ENCODE peak calls at places on chromosomes 7 and 10, in four cellular contexts. W is neuronal stem cell, D is H9, G is H1. H is an unnamed sample.

GRCh38 chr10:133611079-133611478 is 15.5 kb downstream of the FRG2B start:
- DNase-seq in W (no peak), D (no peak), G (no peak), H (no peak)

GRCh38 chr10:20466731-20467130 is 430.4 kb downstream of the NEBL start:
- DNase-seq in W (no peak), D (no peak), G (no peak), H (peak; percentile 18)

GRCh38 chr10:58044072-58044471 is 223.6 kb downstream of the IPMK start:
- DNase-seq in W (no peak), D (no peak), G (no peak), H (no peak)

GRCh38 chr7:157139142-157140117 is 704 bp downstream of the UBE3C start:
- DNase-seq in W (peak; percentile 15), D (no peak), G (no peak), H (peak; percentile 69)

GRCh38 chr7:108408294-108409004 is 47.8 kb downstream of the NRCAM start:
- DNase-seq in W (no peak), D (no peak), G (no peak), H (no peak)

GRCh38 chr7:101823596-101823995 is 6.2 kb downstream of the CUX1 start:
- DNase-seq in W (no peak), D (no peak), G (no peak), H (no peak)

GRCh38 chr7:18086165-18087030 is 58.8 kb upstream of the PRPS1L1 start:
- DNase-seq in W (peak; percentile 40), D (peak; percentile 47), G (no peak), H (peak; percentile 34)

GRCh38 chr10:124221356-124222297 is 128.2 kb upstream of the CHST15 start:
- DNase-seq in W (no peak), D (no peak), G (no peak), H (peak; percentile 81)

GRCh38 chr7:22677680-22678079 is 49.3 kb upstream of the IL6 start:
- DNase-seq in W (no peak), D (no peak), G (no peak), H (no peak)

GRCh38 chr10:86968994-86969355 is 693 bp downstream of the ADIRF start:
- DNase-seq in W (no peak), D (no peak), G (no peak), H (no peak)

GRCh38 chr7:80359029-80359428 is 152.8 kb downstream of the GNAT3 start:
- DNase-seq in W (no peak), D (no peak), G (no peak), H (no peak)

GRCh38 chr7:140209866-140210609 is 33.3 kb upstream of the KDM7A start:
- DNase-seq in W (no peak), D (no peak), G (no peak), H (no peak)

GRCh38 chr10:111186385-111186784 is 109.6 kb downstream of the ADRA2A start:
- DNase-seq in W (no peak), D (no peak), G (no peak), H (no peak)

GRCh38 chr7:140197218-140197890 is 20.6 kb upstream of the KDM7A start:
- DNase-seq in W (no peak), D (no peak), G (no peak), H (no peak)

GRCh38 chr7:133530682-133531081 is 277.8 kb downstream of the EXOC4 start:
- DNase-seq in W (no peak), D (no peak), G (no peak), H (no peak)

GRCh38 chr7:4151926-4152549 is 530.1 kb upstream of the FOXK1 start:
- DNase-seq in W (no peak), D (no peak), G (no peak), H (no peak)

GRCh38 chr7:36208406-36208805 is 55.4 kb downstream of the EEPD1 start:
- DNase-seq in W (no peak), D (no peak), G (no peak), H (no peak)

GRCh38 chr7:33109758-33110238 is 594 bp upstream of the RP9 start:
- DNase-seq in W (no peak), D (no peak), G (no peak), H (no peak)

GRCh38 chr10:125038637-125039036 is 96.7 kb downstream of the ZRANB1 start:
- DNase-seq in W (no peak), D (peak; percentile 66), G (no peak), H (peak; percentile 87)

GRCh38 chr10:125515571-125515970 is 167.4 kb downstream of the TEX36 start:
- DNase-seq in W (no peak), D (no peak), G (no peak), H (peak; percentile 53)

GRCh38 chr10:30819306-30820190 is 190.0 kb upstream of the LYZL2 start:
- DNase-seq in W (no peak), D (no peak), G (no peak), H (no peak)
- H3K4ac ChIP-seq in W (no peak overlapping the region), D (no peak overlapping the region), G (no peak overlapping the region), H (no peak overlapping the region)

GRCh38 chr7:114988035-114988434 is 66.1 kb downstream of the MDFIC start:
- DNase-seq in W (no peak), D (no peak), G (no peak), H (no peak)
- H3K18ac ChIP-seq in W (no peak overlapping the region), D (no peak overlapping the region), G (no peak overlapping the region), H (no peak overlapping the region)

DNA sequence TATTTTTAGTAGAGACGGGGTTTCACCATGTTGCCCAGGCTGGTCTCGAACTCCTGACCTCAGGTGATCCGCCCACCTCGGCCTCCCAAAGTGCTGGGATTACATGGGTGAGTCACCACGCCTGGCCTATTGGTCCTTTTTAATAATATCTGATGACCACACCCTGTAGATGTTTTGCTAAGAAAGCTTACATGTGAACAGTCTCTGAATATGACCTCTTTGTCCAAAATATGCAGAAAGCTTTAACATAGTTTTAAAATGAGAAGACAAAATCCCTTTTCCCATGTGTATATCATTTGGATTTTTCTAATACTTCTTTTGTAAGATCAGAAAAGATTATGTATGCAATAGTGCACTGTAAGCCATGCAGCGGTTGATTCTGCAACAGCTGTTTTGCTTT is 38.5 kb downstream of the MCU start:
- DNase-seq in W (no peak), D (no peak), G (no peak), H (no peak)
- H2BK5ac ChIP-seq in W (no peak overlapping the region), D (no peak overlapping the region), G (no peak overlapping the region), H (no peak overlapping the region)

GRCh38 chr10:100025528-100026070 is 15.9 kb upstream of the DNMBP start:
- DNase-seq in W (no peak), D (no peak), G (no peak), H (no peak)
- H3K4ac ChIP-seq in W (no peak overlapping the region), D (no peak overlapping the region), G (no peak overlapping the region), H (no peak overlapping the region)

GRCh38 chr10:116913681-116914080 is 64.4 kb downstream of the ENO4 start:
- DNase-seq in W (no peak), D (no peak), G (no peak), H (no peak)

DNA sequence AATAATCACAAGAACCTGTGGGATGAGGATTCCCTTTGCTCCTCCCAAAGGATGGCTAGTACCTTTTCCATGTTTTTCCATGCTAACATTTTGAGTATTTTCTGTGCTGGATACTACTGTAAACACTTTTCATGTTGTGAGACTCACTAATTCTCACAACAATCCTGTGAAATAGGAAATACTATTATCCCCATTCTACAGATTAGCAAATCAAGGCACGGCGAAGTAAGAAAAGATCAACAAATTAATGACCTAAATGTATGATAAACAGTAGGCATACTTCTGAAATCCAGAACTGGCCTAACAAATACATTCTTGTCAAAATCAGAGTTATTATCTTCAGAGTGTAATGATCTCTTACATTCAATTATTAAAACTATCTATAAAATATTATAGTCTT is 69.3 kb downstream of the ENO4 start:
- DNase-seq in W (no peak), D (no peak), G (no peak), H (no peak)
- H3K18ac ChIP-seq in W (no peak overlapping the region), D (no peak overlapping the region), G (no peak overlapping the region), H (no peak overlapping the region)

GRCh38 chr7:25564980-25565379 is 336.7 kb upstream of the NPVF start:
- DNase-seq in W (no peak), D (no peak), G (no peak), H (no peak)
- H2BK5ac ChIP-seq in W (no peak overlapping the region), D (no peak overlapping the region), G (no peak overlapping the region), H (no peak overlapping the region)

GRCh38 chr10:77901743-77902142 is 24.8 kb downstream of the DLG5 start:
- DNase-seq in W (no peak), D (no peak), G (no peak), H (no peak)
- H3K4ac ChIP-seq in W (peak overlapping the region; percentile 14), D (no peak overlapping the region), G (no peak overlapping the region), H (no peak overlapping the region)

GRCh38 chr10:62052276-62052675 is 150.8 kb downstream of the ARID5B start:
- DNase-seq in W (no peak), D (no peak), G (no peak), H (no peak)

GRCh38 chr10:62050627-62050924 is 149.1 kb downstream of the ARID5B start:
- DNase-seq in W (no peak), D (no peak), G (no peak), H (no peak)

GRCh38 chr10:62048919-62049636 is 147.6 kb downstream of the ARID5B start:
- DNase-seq in W (peak; percentile 48), D (peak; percentile 76), G (peak; percentile 59), H (peak; percentile 98)

GRCh38 chr10:62049815-62050626 is 148.5 kb downstream of the ARID5B start:
- DNase-seq in W (no peak), D (no peak), G (no peak), H (no peak)

GRCh38 chr10:62050941-62051433 is 149.5 kb downstream of the ARID5B start:
- DNase-seq in W (no peak), D (no peak), G (no peak), H (peak; percentile 84)
- H3K18ac ChIP-seq in W (no peak overlapping the region), D (no peak overlapping the region), G (no peak overlapping the region), H (no peak overlapping the region)